ENCODE peak calls at places on chromosomes 12 and 14, in eight cellular contexts. One of them, this sample, is unnamed.

GRCh38 chr12:60451457-60451856 is 855.6 kb downstream of the SLC16A7 start:
- DNase-seq in AG20443: no peak
- DNase-seq in stimulated activated CD8-positive, alpha-beta memory T cell treated with anti-CD3 and anti-CD28 coated beads, Interleukin-15, amount 100 ng/mL, for 24 hours: no peak
- DNase-seq in cerebellum: no peak
- DNase-seq in iPS DF 6.9: no peak
- DNase-seq in GM10248: no peak
- DNase-seq in hepatocyte: peak
- DNase-seq in osteocyte: no peak
- DNase-seq in this sample: no peak

GRCh38 chr12:123238330-123238682 is 5.1 kb downstream of the MTRFR start:
- DNase-seq in AG20443: no peak
- DNase-seq in stimulated activated CD8-positive, alpha-beta memory T cell treated with anti-CD3 and anti-CD28 coated beads, Interleukin-15, amount 100 ng/mL, for 24 hours: no peak
- DNase-seq in cerebellum: no peak
- DNase-seq in iPS DF 6.9: no peak
- DNase-seq in GM10248: no peak
- DNase-seq in hepatocyte: no peak
- DNase-seq in osteocyte: no peak
- DNase-seq in this sample: no peak

GRCh38 chr12:75587340-75588106 is 76.1 kb upstream of the KRR1 start:
- DNase-seq in AG20443: no peak
- DNase-seq in stimulated activated CD8-positive, alpha-beta memory T cell treated with anti-CD3 and anti-CD28 coated beads, Interleukin-15, amount 100 ng/mL, for 24 hours: no peak
- DNase-seq in cerebellum: no peak
- DNase-seq in iPS DF 6.9: no peak
- DNase-seq in GM10248: no peak
- DNase-seq in hepatocyte: no peak
- DNase-seq in osteocyte: no peak
- DNase-seq in this sample: no peak

GRCh38 chr14:32453857-32454810 is 125.0 kb downstream of the AKAP6 start:
- DNase-seq in AG20443: peak
- DNase-seq in stimulated activated CD8-positive, alpha-beta memory T cell treated with anti-CD3 and anti-CD28 coated beads, Interleukin-15, amount 100 ng/mL, for 24 hours: no peak
- DNase-seq in cerebellum: no peak
- DNase-seq in iPS DF 6.9: no peak
- DNase-seq in GM10248: no peak
- DNase-seq in hepatocyte: peak
- DNase-seq in osteocyte: no peak
- DNase-seq in this sample: no peak

GRCh38 chr12:54352891-54353874 is 11.1 kb downstream of the GPR84 start:
- DNase-seq in AG20443: peak
- DNase-seq in stimulated activated CD8-positive, alpha-beta memory T cell treated with anti-CD3 and anti-CD28 coated beads, Interleukin-15, amount 100 ng/mL, for 24 hours: no peak
- DNase-seq in cerebellum: no peak
- DNase-seq in iPS DF 6.9: no peak
- DNase-seq in GM10248: no peak
- DNase-seq in hepatocyte: peak
- DNase-seq in osteocyte: no peak
- DNase-seq in this sample: peak

GRCh38 chr12:104828015-104828414 is 130.1 kb downstream of the SLC41A2 start:
- DNase-seq in AG20443: no peak
- DNase-seq in stimulated activated CD8-positive, alpha-beta memory T cell treated with anti-CD3 and anti-CD28 coated beads, Interleukin-15, amount 100 ng/mL, for 24 hours: no peak
- DNase-seq in cerebellum: no peak
- DNase-seq in iPS DF 6.9: no peak
- DNase-seq in GM10248: no peak
- DNase-seq in hepatocyte: no peak
- DNase-seq in osteocyte: no peak
- DNase-seq in this sample: no peak

GRCh38 chr14:23387916-23388882 is 11.4 kb downstream of the CMTM5 start:
- DNase-seq in AG20443: no peak
- DNase-seq in stimulated activated CD8-positive, alpha-beta memory T cell treated with anti-CD3 and anti-CD28 coated beads, Interleukin-15, amount 100 ng/mL, for 24 hours: no peak
- DNase-seq in cerebellum: no peak
- DNase-seq in iPS DF 6.9: no peak
- DNase-seq in GM10248: no peak
- DNase-seq in hepatocyte: no peak
- DNase-seq in osteocyte: no peak
- DNase-seq in this sample: no peak

GRCh38 chr12:110916295-110916875 is 4.0 kb downstream of the MYL2 start:
- DNase-seq in AG20443: no peak
- DNase-seq in stimulated activated CD8-positive, alpha-beta memory T cell treated with anti-CD3 and anti-CD28 coated beads, Interleukin-15, amount 100 ng/mL, for 24 hours: no peak
- DNase-seq in cerebellum: no peak
- DNase-seq in iPS DF 6.9: no peak
- DNase-seq in GM10248: no peak
- DNase-seq in hepatocyte: no peak
- DNase-seq in osteocyte: no peak
- DNase-seq in this sample: no peak

GRCh38 chr14:79740043-79740442 is 471.3 kb downstream of the DIO2 start:
- DNase-seq in AG20443: no peak
- DNase-seq in stimulated activated CD8-positive, alpha-beta memory T cell treated with anti-CD3 and anti-CD28 coated beads, Interleukin-15, amount 100 ng/mL, for 24 hours: no peak
- DNase-seq in cerebellum: no peak
- DNase-seq in iPS DF 6.9: no peak
- DNase-seq in GM10248: no peak
- DNase-seq in hepatocyte: no peak
- DNase-seq in osteocyte: no peak
- DNase-seq in this sample: no peak

GRCh38 chr12:51759175-51759574 is 89.3 kb downstream of the FIGNL2 start:
- DNase-seq in AG20443: no peak
- DNase-seq in stimulated activated CD8-positive, alpha-beta memory T cell treated with anti-CD3 and anti-CD28 coated beads, Interleukin-15, amount 100 ng/mL, for 24 hours: no peak
- DNase-seq in cerebellum: no peak
- DNase-seq in iPS DF 6.9: no peak
- DNase-seq in GM10248: no peak
- DNase-seq in hepatocyte: no peak
- DNase-seq in osteocyte: no peak
- DNase-seq in this sample: no peak

GRCh38 chr14:64974563-64974962 is 2.4 kb upstream of the RAB15 start:
- DNase-seq in AG20443: no peak
- DNase-seq in stimulated activated CD8-positive, alpha-beta memory T cell treated with anti-CD3 and anti-CD28 coated beads, Interleukin-15, amount 100 ng/mL, for 24 hours: no peak
- DNase-seq in cerebellum: no peak
- DNase-seq in iPS DF 6.9: no peak
- DNase-seq in GM10248: no peak
- DNase-seq in hepatocyte: no peak
- DNase-seq in osteocyte: no peak
- DNase-seq in this sample: no peak

GRCh38 chr14:61564623-61565091 is 130.7 kb upstream of the HIF1A start:
- DNase-seq in AG20443: peak
- DNase-seq in stimulated activated CD8-positive, alpha-beta memory T cell treated with anti-CD3 and anti-CD28 coated beads, Interleukin-15, amount 100 ng/mL, for 24 hours: no peak
- DNase-seq in cerebellum: no peak
- DNase-seq in iPS DF 6.9: no peak
- DNase-seq in GM10248: no peak
- DNase-seq in hepatocyte: peak
- DNase-seq in osteocyte: no peak
- DNase-seq in this sample: no peak

This sample was measured in NCI-H82.